ENCODE peak calls at places on chromosomes 3 and 15, in five cellular contexts. S is CD8-positive, alpha-beta T cell; A is body of pancreas; Y is heart right ventricle; E is aorta. L is an unnamed sample. For H3K4me1, the result is how much of the 10 kb centered on the place peaks cover.

GRCh38 chr15:33730815-33731214 is 237.5 kb upstream of the CHRM5 start:
- ATAC-seq in A (no peak), Y (no peak), E (no peak), S (no peak), L (no peak)

GRCh38 chr15:90211009-90211408 is 9.9 kb downstream of the SEMA4B start:
- ATAC-seq in E (no peak), A (no peak), Y (no peak), S (no peak), L (no peak)

GRCh38 chr3:106193876-106194275 is 325.1 kb upstream of the CBLB start:
- ATAC-seq in E (no peak), S (no peak), Y (no peak), A (no peak), L (no peak)

GRCh38 chr3:49567406-49567805 is 13.1 kb downstream of the BSN start:
- ATAC-seq in S (no peak), Y (no peak), A (no peak), E (no peak), L (no peak)

GRCh38 chr3:194824676-194825075 is 139.0 kb downstream of the FAM43A start:
- ATAC-seq in S (no peak), E (peak), Y (peak), A (no peak), L (no peak)

GRCh38 chr15:78937132-78937739 is 7.6 kb downstream of the CTSH start:
- ATAC-seq in E (no peak), A (peak), S (no peak), Y (peak), L (peak)

GRCh38 chr3:129739613-129740012 is 133.1 kb upstream of the PLXND1 start:
- ATAC-seq in E (no peak), A (no peak), S (no peak), Y (no peak), L (no peak)

GRCh38 chr3:172257638-172258400 is 190.4 kb downstream of the GHSR start:
- ATAC-seq in Y (no peak), E (no peak), S (no peak), A (no peak), L (no peak)

GRCh38 chr15:33152502-33153109 is 41.9 kb downstream of the FMN1 start:
- ATAC-seq in A (no peak), S (no peak), E (peak), Y (peak), L (peak)

GRCh38 chr3:192169332-192169915 is 557.9 kb downstream of the FGF12 start:
- ATAC-seq in S (no peak), E (peak), Y (no peak), A (no peak), L (no peak)

GRCh38 chr3:34155666-34156065 is 357.2 kb downstream of the PDCD6IP start:
- ATAC-seq in A (no peak), Y (no peak), E (no peak), S (no peak), L (no peak)

GRCh38 chr15:44910981-44911625 is 45.4 kb upstream of the TERB2 start:
- ATAC-seq in Y (no peak), A (no peak), S (no peak), E (no peak), L (no peak)

GRCh38 chr15:36877796-36878744 is 222.3 kb downstream of the MEIS2 start:
- ATAC-seq in A (no peak), Y (peak), S (no peak), E (peak), L (no peak)

GRCh38 chr3:146554168-146554760 is 9.9 kb upstream of the PLSCR1 start:
- ATAC-seq in A (no peak), Y (no peak), S (no peak), E (no peak), L (no peak)

GRCh38 chr3:143001369-143002082 is at the start of gene U2SURP:
- ATAC-seq in Y (peak), E (peak), S (peak), A (peak), L (peak)

GRCh38 chr3:15578272-15578671 is 23.1 kb downstream of the HACL1 start:
- ATAC-seq in S (no peak), Y (no peak), E (peak), A (no peak), L (no peak)

DNA sequence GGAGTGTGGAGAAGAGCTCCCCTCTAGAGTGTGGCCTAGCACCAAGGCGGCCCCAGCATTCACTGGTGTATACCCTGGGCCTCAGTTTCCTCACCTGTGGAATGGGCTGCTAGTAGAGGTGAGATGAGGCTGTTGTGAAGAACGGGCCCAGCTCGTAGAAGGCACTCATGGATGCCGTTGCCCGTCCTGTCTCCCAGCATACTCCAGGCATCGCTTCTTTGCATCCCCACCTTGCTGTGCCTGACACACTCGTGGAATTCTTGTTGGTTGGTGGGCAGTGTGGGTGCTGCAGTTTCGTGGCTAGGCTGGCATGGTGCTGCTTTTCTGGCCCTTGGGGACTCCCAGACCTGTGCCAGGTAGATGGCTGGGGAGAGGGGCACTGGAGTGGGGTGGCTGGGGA is 76.7 kb downstream of the SMAD6 start:
- ATAC-seq in S (no peak), Y (no peak), A (no peak), E (no peak), L (no peak)
- H3K4me1 ChIP-seq in S (under half), Y (under half), A (under half), E (under half), L (under half)

DNA sequence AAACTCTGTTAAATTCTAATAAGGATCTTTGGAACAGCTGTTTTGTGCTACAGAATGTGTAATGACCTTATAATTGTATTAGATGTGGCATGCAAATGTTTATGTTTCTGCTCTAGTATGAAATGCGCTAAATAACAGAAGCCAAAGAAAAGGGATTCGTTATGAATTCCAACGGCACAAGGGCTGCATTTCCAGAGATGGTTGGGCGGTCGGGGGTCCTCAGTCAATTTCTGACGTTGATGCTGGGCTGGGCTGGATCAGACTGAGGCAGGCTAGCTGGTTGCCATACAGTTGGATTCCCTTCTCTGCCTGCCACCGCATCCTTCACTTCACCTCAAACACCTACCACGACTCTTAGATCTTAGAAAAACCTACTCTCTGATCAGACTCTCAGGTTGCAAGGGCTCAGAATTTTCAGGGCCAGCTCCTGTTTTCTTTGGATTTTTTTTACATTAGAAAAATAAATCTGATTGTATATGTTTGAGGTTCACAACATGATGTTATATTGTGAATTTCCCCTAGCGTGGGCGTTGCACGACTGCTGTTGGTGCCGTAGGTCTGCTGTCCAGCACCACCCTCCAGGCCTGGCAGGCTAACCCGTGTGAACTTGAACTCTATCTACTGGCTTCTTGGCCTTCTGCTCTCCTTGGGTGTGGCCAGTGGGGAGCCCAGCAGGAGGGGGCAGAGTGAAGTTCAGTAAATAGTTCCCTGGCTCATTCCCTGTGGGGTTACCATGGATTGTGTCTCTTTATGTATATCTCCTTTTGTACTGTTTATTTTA is 80.3 kb upstream of the RORA start:
- ATAC-seq in E (no peak), A (no peak), S (no peak), Y (no peak), L (no peak)
- H3K4me1 ChIP-seq in E (under half), A (under half), S (under half), Y (under half), L (under half)

GRCh38 chr3:79885407-79885806 is 117.6 kb upstream of the ROBO1 start:
- ATAC-seq in A (no peak), S (no peak), E (no peak), Y (no peak), L (no peak)

GRCh38 chr3:79881431-79881830 is 113.6 kb upstream of the ROBO1 start:
- ATAC-seq in S (no peak), Y (no peak), E (no peak), A (no peak), L (no peak)

GRCh38 chr3:79886204-79886603 is 118.4 kb upstream of the ROBO1 start:
- ATAC-seq in S (no peak), A (no peak), E (no peak), Y (no peak), L (no peak)

DNA sequence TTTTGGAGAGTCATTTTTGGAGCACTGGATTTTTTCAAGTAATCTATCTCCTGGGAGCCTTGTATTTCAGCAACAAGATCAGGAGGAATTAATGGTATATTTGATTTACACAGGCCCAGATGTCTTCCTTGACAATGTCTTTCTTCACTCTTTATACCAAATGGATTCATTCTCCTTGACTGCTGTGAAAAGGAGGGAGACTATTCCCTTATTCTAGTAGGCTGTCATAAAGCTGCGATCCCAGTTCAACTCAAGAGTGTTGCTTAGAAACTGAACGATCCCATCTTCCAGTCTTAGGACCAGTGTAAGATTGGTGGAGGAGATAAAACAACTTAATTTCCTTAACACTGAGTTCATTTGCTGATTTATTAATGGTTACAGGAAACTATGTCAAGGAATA is 119.4 kb upstream of the ROBO1 start:
- ATAC-seq in S (no peak), Y (no peak), E (no peak), A (no peak), L (no peak)
- H3K4me1 ChIP-seq in S (under half), Y (under half), E (under half), A (under half), L (under half)

GRCh38 chr3:66404903-66405700 is 95.7 kb downstream of the LRIG1 start:
- ATAC-seq in A (no peak), E (no peak), Y (no peak), S (no peak), L (no peak)

GRCh38 chr3:66404246-66404645 is 96.6 kb downstream of the LRIG1 start:
- ATAC-seq in A (no peak), E (no peak), Y (no peak), S (no peak), L (no peak)

GRCh38 chr3:66401578-66402382 is 99.0 kb downstream of the LRIG1 start:
- ATAC-seq in E (no peak), A (peak), S (no peak), Y (no peak), L (no peak)

GRCh38 chr3:66402596-66403267 is 98.1 kb downstream of the LRIG1 start:
- ATAC-seq in E (peak), S (no peak), A (no peak), Y (peak), L (no peak)

DNA sequence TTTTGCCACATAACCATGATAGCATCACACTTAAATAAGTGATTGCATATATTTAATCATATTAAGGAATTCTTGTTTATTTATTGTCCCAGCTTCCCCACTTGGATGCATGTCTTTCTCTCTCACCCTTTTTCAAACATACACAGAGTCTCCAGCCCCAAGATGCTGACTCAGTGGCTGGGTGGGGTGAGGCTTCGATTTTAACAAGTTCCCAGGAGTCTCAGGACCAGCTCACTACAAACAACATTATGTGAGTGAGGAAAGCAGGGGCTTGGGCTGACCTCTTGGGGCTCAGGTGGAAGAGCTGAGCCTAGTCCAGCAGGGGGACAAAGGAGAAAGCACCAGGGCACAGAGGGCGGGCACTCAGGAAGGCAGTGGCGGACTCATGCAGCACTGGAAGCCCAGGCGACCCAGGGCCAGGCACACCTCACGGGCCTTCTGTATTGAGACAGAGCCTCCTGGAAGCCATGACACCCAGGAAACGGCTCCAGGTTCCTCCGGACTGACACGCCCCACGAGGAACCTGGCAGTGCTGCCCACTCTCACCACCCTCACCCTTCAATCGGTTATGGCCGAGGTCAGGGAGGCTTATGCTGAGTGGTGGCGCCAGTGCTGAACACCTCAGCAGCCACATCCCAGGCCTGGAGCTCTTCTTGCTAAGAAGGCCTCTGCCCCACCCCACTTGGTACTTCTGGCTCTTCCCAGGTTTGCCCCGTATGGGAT is 97.4 kb downstream of the LRIG1 start:
- ATAC-seq in S (no peak), Y (no peak), E (no peak), A (no peak), L (no peak)
- H3K4me1 ChIP-seq in S (under half), Y (half or more), E (under half), A (half or more), L (half or more)

GRCh38 chr3:42057561-42058211 is 33.5 kb upstream of the TRAK1 start:
- ATAC-seq in E (no peak), A (no peak), Y (no peak), S (no peak), L (no peak)

GRCh38 chr3:42063886-42064285 is 27.3 kb upstream of the TRAK1 start:
- ATAC-seq in S (no peak), A (no peak), E (no peak), Y (no peak), L (no peak)

GRCh38 chr3:42066516-42067181 is 24.5 kb upstream of the TRAK1 start:
- ATAC-seq in Y (peak), A (peak), S (no peak), E (peak), L (peak)

GRCh38 chr3:42061042-42061710 is 30.0 kb upstream of the TRAK1 start:
- ATAC-seq in E (no peak), S (no peak), A (peak), Y (peak), L (peak)

GRCh38 chr3:42061711-42062408 is 29.3 kb upstream of the TRAK1 start:
- ATAC-seq in Y (peak), S (no peak), A (peak), E (peak), L (peak)
- H3K4me1 ChIP-seq in Y (half or more), S (under half), A (under half), E (under half), L (half or more)